ENCODE peak calls at places on chromosomes 11 and 22, in four cellular contexts. K is stomach, P is transverse colon, A is prostate gland. M is an unnamed sample.

GRCh38 chr11:126357969-126358762 is 2.7 kb downstream of the ST3GAL4 start:
- DNase-seq in K (no peak), P (no peak), A (no peak), M (no peak)

GRCh38 chr22:17891427-17892167 is 117.3 kb upstream of the BID start:
- DNase-seq in K (no peak), P (peak), A (peak), M (no peak)

GRCh38 chr22:35257321-35258143 is at the start of gene HMGXB4:
- DNase-seq in K (peak), P (peak), A (peak), M (no peak)

GRCh38 chr22:37310075-37310606 is 27.8 kb downstream of the CYTH4 start:
- DNase-seq in K (no peak), P (no peak), A (no peak), M (no peak)

GRCh38 chr22:28629420-28630184 is 50.0 kb downstream of the TTC28 start:
- DNase-seq in K (no peak), P (no peak), A (no peak), M (no peak)

GRCh38 chr22:43230983-43231723 is 44.2 kb upstream of the TTLL12 start:
- DNase-seq in K (peak), P (peak), A (peak), M (peak)

GRCh38 chr11:76543006-76543703 is 98.3 kb downstream of the EMSY start:
- DNase-seq in K (no peak), P (no peak), A (no peak), M (peak)

GRCh38 chr11:123176785-123177184 is 18.3 kb downstream of the CLMP start:
- DNase-seq in K (no peak), P (no peak), A (no peak), M (no peak)

GRCh38 chr22:36763576-36763975 is 12.3 kb downstream of the IFT27 start:
- DNase-seq in K (peak), P (no peak), A (no peak), M (no peak)

GRCh38 chr11:16924462-16924825 is 89.8 kb downstream of the PLEKHA7 start:
- DNase-seq in K (no peak), P (no peak), A (no peak), M (no peak)

GRCh38 chr11:105232021-105232420 is 92.5 kb upstream of the CARD18 start:
- DNase-seq in K (no peak), P (no peak), A (no peak), M (no peak)

GRCh38 chr11:105227363-105227762 is 87.8 kb upstream of the CARD18 start:
- DNase-seq in K (no peak), P (no peak), A (no peak), M (no peak)

GRCh38 chr11:105229257-105229656 is 89.7 kb upstream of the CARD18 start:
- DNase-seq in K (no peak), P (no peak), A (no peak), M (no peak)

GRCh38 chr11:105229758-105230157 is 90.2 kb upstream of the CARD18 start:
- DNase-seq in K (no peak), P (no peak), A (no peak), M (no peak)

DNA sequence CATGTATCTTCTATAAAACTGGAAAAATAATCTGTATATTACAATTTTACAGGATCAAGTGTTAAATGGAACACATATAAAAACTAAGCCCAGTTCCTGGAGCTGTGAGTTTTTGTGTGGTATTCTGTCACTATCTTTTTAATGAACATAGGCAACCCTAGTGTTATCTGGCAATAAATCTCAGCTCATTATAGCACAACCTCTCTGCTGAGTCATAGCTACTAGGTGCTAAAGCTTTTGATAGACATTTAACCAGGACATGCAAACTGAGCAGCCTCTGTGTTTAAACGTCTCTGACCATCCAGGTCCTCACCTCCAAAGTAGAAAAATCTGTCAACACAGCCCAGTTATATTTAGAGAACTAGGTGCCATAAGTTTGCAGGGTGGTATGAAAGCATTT is 91.0 kb upstream of the CARD18 start:
- DNase-seq in K (no peak), P (no peak), A (no peak), M (no peak)
- TF ChIP-seq POLR2AphosphoS5 in K (no peak), P (no peak), A (no peak), M (no peak)

GRCh38 chr11:33941637-33942160 is 49.8 kb upstream of the LMO2 start:
- DNase-seq in K (no peak), P (no peak), A (no peak), M (no peak)

GRCh38 chr11:33944345-33944692 is 52.4 kb upstream of the LMO2 start:
- DNase-seq in K (no peak), P (no peak), A (no peak), M (no peak)

GRCh38 chr11:33944693-33945424 is 53.0 kb upstream of the LMO2 start:
- DNase-seq in K (no peak), P (no peak), A (no peak), M (no peak)

GRCh38 chr11:33945481-33946268 is 53.8 kb upstream of the LMO2 start:
- DNase-seq in K (no peak), P (no peak), A (no peak), M (no peak)

GRCh38 chr11:33942954-33943353 is 51.1 kb upstream of the LMO2 start:
- DNase-seq in K (no peak), P (no peak), A (no peak), M (no peak)
- TF ChIP-seq CTCF in K (no peak), P (no peak), A (no peak), M (no peak)

GRCh38 chr22:20128902-20129746 is 2.5 kb upstream of the ZDHHC8 start:
- DNase-seq in K (peak), P (peak), A (no peak), M (no peak)
- TF ChIP-seq POLR2AphosphoS5 in K (no peak), P (no peak), A (no peak), M (no peak)

GRCh38 chr11:69699213-69699612 is 4.6 kb downstream of the FGF19 start:
- DNase-seq in K (no peak), P (no peak), A (no peak), M (no peak)
- TF ChIP-seq CTCF in K (no peak), P (no peak), A (no peak), M (no peak)

DNA sequence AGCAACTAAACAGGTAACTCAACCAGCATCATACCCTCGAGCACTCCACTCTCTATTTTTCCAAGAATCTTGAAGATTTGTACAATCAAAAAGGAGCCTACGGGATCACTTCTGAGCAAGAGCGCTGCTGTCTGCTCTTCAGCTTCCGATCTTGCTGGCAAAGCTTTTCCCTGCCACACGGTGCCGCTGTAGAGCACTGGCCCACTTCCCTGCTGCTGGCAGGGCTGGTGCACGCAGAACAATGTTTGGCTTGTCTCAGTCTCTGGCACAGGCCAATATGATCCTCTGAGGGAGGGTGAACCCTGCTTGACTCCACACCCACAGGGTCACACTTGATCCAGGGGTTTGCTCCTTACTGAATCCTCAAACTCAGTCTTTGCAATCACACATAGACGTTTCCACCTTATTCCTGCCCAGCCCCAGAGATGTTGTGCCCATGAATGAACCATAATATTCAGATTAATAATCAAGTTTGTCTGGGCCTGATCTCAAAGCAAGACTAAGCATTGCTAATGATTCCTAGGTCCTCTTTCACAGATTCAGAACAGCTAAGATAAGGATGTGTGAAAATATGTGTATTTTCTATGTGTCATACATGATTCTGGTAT is 536.6 kb downstream of the SOX6 start:
- DNase-seq in K (peak), P (peak), A (peak), M (peak)
- TF ChIP-seq POLR2AphosphoS5 in K (peak), P (no peak), A (peak), M (no peak)

GRCh38 chr11:70470127-70470526 is 71.8 kb downstream of the CTTN start:
- DNase-seq in K (peak), P (no peak), A (no peak), M (no peak)

GRCh38 chr11:70472240-70472639 is 73.9 kb downstream of the CTTN start:
- DNase-seq in K (no peak), P (no peak), A (no peak), M (no peak)

GRCh38 chr11:70473186-70473872 is 75.0 kb downstream of the CTTN start:
- DNase-seq in K (no peak), P (no peak), A (no peak), M (no peak)

GRCh38 chr11:70468256-70469230 is 70.2 kb downstream of the CTTN start:
- DNase-seq in K (no peak), P (no peak), A (no peak), M (no peak)

DNA sequence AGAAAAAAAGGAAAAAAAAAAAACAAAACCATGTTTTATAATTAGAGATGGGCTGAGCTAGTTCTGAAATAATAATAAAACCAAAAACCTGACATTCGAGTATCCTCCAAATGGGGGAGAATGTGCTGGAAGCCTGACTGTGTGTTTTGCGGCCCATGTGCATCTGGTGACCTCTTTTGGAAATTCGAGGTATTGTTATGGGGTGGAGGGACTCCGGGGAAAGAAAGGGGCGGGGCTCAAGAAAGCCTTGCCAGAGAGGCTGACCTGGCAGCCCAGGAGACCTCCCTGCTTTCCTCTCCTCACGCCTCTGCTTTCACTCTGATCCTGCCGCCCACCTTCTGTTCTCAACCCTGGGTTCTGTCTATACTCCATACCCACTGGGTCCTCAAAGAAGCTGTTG is 72.9 kb downstream of the CTTN start:
- DNase-seq in K (no peak), P (no peak), A (no peak), M (no peak)
- TF ChIP-seq CTCF in K (no peak), P (no peak), A (no peak), M (no peak)

DNA sequence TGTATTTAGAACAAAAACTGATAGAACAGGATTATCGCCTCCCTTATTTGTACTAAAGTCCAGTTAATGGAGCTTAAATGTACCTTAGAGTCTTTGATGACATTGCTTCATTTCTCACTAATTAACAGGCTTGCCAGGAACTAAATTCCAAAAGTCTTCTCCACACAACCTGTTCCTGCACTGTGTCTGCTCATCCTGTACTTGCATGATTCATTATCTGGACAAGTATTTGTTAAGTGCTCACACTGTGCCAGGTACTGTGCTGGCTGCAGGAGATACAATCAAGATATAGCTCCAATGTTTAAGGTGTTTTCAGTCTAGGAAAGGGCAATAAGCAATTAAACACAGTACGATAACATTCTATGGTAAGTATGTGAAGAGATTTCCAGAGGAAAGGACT is 485.9 kb upstream of the TENM4 start:
- DNase-seq in K (no peak), P (no peak), A (no peak), M (no peak)
- TF ChIP-seq POLR2AphosphoS5 in K (no peak), P (no peak), A (no peak), M (no peak)

GRCh38 chr11:129375731-129376657 is at the start of gene BARX2:
- DNase-seq in K (peak), P (peak), A (peak), M (peak)
- TF ChIP-seq CTCF in K (peak), P (peak), A (peak), M (peak)

GRCh38 chr11:1225386-1226225 is 2.7 kb downstream of the MUC5B start:
- DNase-seq in K (no peak), P (peak), A (no peak), M (no peak)

GRCh38 chr11:1226226-1226961 is 3.5 kb downstream of the MUC5B start:
- DNase-seq in K (no peak), P (peak), A (no peak), M (no peak)

GRCh38 chr11:1228183-1228821 is 5.4 kb downstream of the MUC5B start:
- DNase-seq in K (no peak), P (peak), A (no peak), M (no peak)

GRCh38 chr11:1227551-1228182 is 4.8 kb downstream of the MUC5B start:
- DNase-seq in K (no peak), P (peak), A (no peak), M (no peak)

GRCh38 chr11:1226981-1227550 is 4.2 kb downstream of the MUC5B start:
- DNase-seq in K (no peak), P (peak), A (no peak), M (no peak)
- TF ChIP-seq POLR2AphosphoS5 in K (no peak), P (no peak), A (no peak), M (no peak)

M was measured in Panc1.